ENCODE peak calls at places on chromosomes 4 and X, in four cellular contexts. G is fibroblast of lung, K is MM.1S, E is IMR-90. L is an unnamed sample.

GRCh38 chr4:8039290-8039689 is 99.6 kb upstream of the AFAP1 start:
- DNase-seq in G (no peak), K (no peak), E (no peak), L (no peak)

GRCh38 chrX:28133763-28134162 is 152.5 kb upstream of the DCAF8L1 start:
- DNase-seq in G (no peak), K (peak), E (no peak), L (no peak)

GRCh38 chr4:185305979-185306442 is 89.7 kb downstream of the LRP2BP start:
- DNase-seq in G (peak), K (no peak), E (peak), L (peak)

GRCh38 chr4:158873795-158874359 is 105.1 kb downstream of the FNIP2 start:
- DNase-seq in G (peak), K (no peak), E (peak), L (peak)

GRCh38 chr4:143313996-143314395 is 22.7 kb upstream of the GAB1 start:
- DNase-seq in G (no peak), K (no peak), E (no peak), L (no peak)

GRCh38 chrX:8783100-8784098 is 17.8 kb downstream of the FAM9A start:
- DNase-seq in G (no peak), K (peak), E (peak), L (peak)

GRCh38 chr4:150297861-150298474 is 219.7 kb downstream of the DCLK2 start:
- DNase-seq in G (peak), K (peak), E (peak), L (peak)

GRCh38 chr4:150283689-150284088 is 205.4 kb downstream of the DCLK2 start:
- DNase-seq in G (peak), K (no peak), E (peak), L (peak)

GRCh38 chrX:118974908-118975671 is 672 bp downstream of the LONRF3 start:
- DNase-seq in G (no peak), K (peak), E (no peak), L (peak)

GRCh38 chrX:146278381-146278780 is 460.8 kb downstream of the SLITRK2 start:
- DNase-seq in G (no peak), K (peak), E (no peak), L (no peak)

GRCh38 chr4:77201857-77202256 is 44.9 kb downstream of the CCNG2 start:
- DNase-seq in G (no peak), K (no peak), E (no peak), L (peak)

GRCh38 chr4:145299380-145300076 is 119.1 kb upstream of the OTUD4 start:
- DNase-seq in G (peak), K (peak), E (peak), L (peak)

GRCh38 chrX:134013092-134013497 is 27.7 kb upstream of the GPC3 start:
- DNase-seq in G (peak), K (no peak), E (no peak), L (peak)

GRCh38 chrX:110944323-110944761 is 148.7 kb upstream of the CHRDL1 start:
- DNase-seq in G (no peak), K (no peak), E (no peak), L (no peak)

GRCh38 chr4:40846556-40846955 is 96.8 kb downstream of the NSUN7 start:
- DNase-seq in G (no peak), K (no peak), E (no peak), L (no peak)

GRCh38 chrX:155864655-155865054 is 16.5 kb upstream of the VAMP7 start:
- DNase-seq in G (no peak), K (no peak), E (no peak), L (peak)

GRCh38 chrX:23662853-23663252 is 4.4 kb upstream of the PRDX4 start:
- DNase-seq in G (peak), K (no peak), E (peak), L (no peak)

GRCh38 chr4:149311076-149311475 is 504.6 kb downstream of the IQCM start:
- DNase-seq in G (no peak), K (no peak), E (no peak), L (peak)

GRCh38 chr4:2893772-2894171 is 50.1 kb downstream of the ADD1 start:
- DNase-seq in G (peak), K (no peak), E (no peak), L (no peak)

GRCh38 chr4:76950846-76951321 is 1.3 kb downstream of the SEPTIN11 start:
- DNase-seq in G (peak), K (peak), E (peak), L (peak)

GRCh38 chr4:42136371-42136770 is 16.1 kb downstream of the BEND4 start:
- DNase-seq in G (no peak), K (no peak), E (no peak), L (no peak)
- H3K27ac ChIP-seq in G (no peak), K (no peak), E (no peak), L (no peak)

GRCh38 chrX:50067435-50068292 is 133.1 kb downstream of the AKAP4 start:
- DNase-seq in G (peak), K (no peak), E (peak), L (no peak)

GRCh38 chrX:50071507-50071906 is 129.3 kb downstream of the AKAP4 start:
- DNase-seq in G (no peak), K (no peak), E (no peak), L (no peak)

GRCh38 chrX:50068293-50068568 is 132.6 kb downstream of the AKAP4 start:
- DNase-seq in G (no peak), K (no peak), E (no peak), L (no peak)

GRCh38 chrX:50068893-50069292 is 131.9 kb downstream of the AKAP4 start:
- DNase-seq in G (no peak), K (no peak), E (no peak), L (no peak)

DNA sequence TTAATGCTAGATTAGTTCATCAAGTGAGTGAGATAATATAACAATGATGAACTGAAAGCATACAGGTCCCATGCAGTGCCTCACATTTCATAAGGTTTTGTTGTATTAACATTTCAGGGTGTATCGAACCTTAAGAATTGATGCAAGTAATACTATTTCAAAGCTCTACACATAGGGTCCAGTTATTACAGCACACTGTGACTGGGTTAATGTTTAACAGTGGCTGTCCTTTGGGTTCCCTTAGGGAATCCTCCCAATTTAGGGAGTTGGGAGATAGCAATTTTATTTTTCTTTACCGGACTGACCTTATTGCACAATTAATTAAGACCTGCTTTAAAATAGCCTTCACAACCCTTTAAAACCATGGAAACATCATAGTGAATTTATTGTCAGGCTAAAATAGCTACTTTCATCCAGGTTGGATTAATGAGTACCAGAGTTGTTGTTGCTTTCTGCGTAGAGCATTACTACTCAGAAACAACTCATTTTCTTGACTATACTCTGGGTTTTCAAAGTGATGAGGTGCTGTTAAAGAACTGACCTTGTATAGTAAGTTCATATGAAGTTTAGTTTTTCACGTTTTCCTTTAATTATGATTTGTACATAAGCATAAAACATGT is 134.4 kb downstream of the AKAP4 start:
- DNase-seq in G (no peak), K (no peak), E (no peak), L (no peak)
- H3K4me2 ChIP-seq in G (no peak), K (no peak), E (no peak), L (no peak)

GRCh38 chrX:50779694-50780093 is 34.3 kb downstream of the SHROOM4 start:
- DNase-seq in G (no peak), K (no peak), E (no peak), L (no peak)
- H3K27ac ChIP-seq in G (no peak), K (no peak), E (no peak), L (no peak)

DNA sequence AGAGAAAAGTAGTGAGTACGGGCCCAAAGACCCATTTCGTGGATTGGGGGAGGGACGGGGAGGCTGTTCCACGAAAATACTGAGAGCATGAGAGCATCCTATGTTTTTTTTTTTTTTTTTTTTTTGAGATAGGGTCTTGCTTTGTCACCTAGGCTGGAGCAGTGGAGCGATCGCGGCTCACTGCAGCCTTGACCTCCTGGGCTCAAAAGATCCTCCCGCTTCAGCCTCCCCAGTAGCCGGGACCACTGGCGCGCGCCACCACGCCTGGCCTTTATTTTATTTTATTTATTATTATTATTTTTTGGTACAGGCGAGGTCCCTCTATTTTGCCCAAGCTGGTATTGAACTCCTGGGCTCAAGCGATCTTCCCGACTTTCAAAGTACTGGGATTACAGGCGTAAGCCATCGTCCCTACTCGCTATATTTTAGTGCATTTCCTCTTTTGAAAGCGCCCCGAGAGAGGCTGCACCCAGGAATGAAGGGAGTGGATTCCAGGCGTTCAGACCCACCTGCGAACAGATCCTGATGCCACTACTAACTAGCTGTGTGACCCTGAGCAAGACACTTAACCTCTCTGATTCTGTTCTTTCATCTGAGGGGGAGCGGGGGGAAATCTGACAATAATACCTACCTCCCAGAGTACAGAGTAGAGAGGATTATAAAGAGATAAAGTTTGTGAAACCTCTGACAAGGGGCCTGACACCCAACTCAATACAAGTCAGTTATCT is 5.4 kb upstream of the MSX1 start:
- DNase-seq in G (no peak), K (no peak), E (no peak), L (no peak)
- H3K4me2 ChIP-seq in G (peak), K (peak), E (no peak), L (no peak)

GRCh38 chr4:53321988-53322289 is 43.9 kb downstream of the SCFD2 start:
- DNase-seq in G (no peak), K (no peak), E (no peak), L (no peak)
- H3K27ac ChIP-seq in G (peak), K (no peak), E (peak), L (peak)